ENCODE peak calls at places on chromosome 5, in five cellular contexts. I is sigmoid colon, S is HCT116, Q is suprapubic skin, P is upper lobe of left lung. A is an unnamed sample.

GRCh38 chr5:81344736-81345135 is 43.3 kb downstream of the ZCCHC9 start:
- DNase-seq in I (no peak), S (no peak), Q (no peak), P (peak; percentile 25), A (no peak)

GRCh38 chr5:172694541-172694940 is 53.5 kb downstream of the NEURL1B start:
- DNase-seq in I (peak; percentile 52), S (no peak), Q (no peak), P (no peak), A (no peak)

GRCh38 chr5:112174959-112175594 is 244.0 kb downstream of the EPB41L4A start:
- DNase-seq in I (no peak), S (peak; percentile 61), Q (no peak), P (no peak), A (no peak)

GRCh38 chr5:122730037-122730436 is 44.8 kb upstream of the SNX2 start:
- DNase-seq in I (no peak), S (no peak), Q (no peak), P (no peak), A (no peak)

GRCh38 chr5:31783762-31784161 is 144.8 kb downstream of the PDZD2 start:
- DNase-seq in I (no peak), S (no peak), Q (no peak), P (no peak), A (no peak)

GRCh38 chr5:149777382-149777781 is 47.3 kb downstream of the PPARGC1B start:
- DNase-seq in I (peak; percentile 95), S (no peak), Q (no peak), P (peak; percentile 28), A (no peak)

GRCh38 chr5:31866166-31866565 is 227.2 kb downstream of the PDZD2 start:
- DNase-seq in I (no peak), S (no peak), Q (no peak), P (no peak), A (no peak)

GRCh38 chr5:115415143-115415491 is 118.7 kb upstream of the CCDC112 start:
- DNase-seq in I (no peak), S (peak; percentile 78), Q (no peak), P (no peak), A (peak; percentile 70)

GRCh38 chr5:148469446-148470062 is 85.8 kb downstream of the FBXO38 start:
- DNase-seq in I (peak; percentile 66), S (no peak), Q (no peak), P (no peak), A (no peak)

GRCh38 chr5:96933764-96934163 is 2.1 kb upstream of the LNPEP start:
- DNase-seq in I (no peak), S (no peak), Q (no peak), P (no peak), A (no peak)

GRCh38 chr5:60842859-60843692 is 993 bp downstream of the ELOVL7 start:
- DNase-seq in I (no peak), S (no peak), Q (no peak), P (no peak), A (no peak)

GRCh38 chr5:171840066-171840465 is 54.4 kb downstream of the SMIM23 start:
- DNase-seq in I (no peak), S (no peak), Q (no peak), P (no peak), A (no peak)

GRCh38 chr5:168670881-168671575 is 91.9 kb upstream of the PANK3 start:
- DNase-seq in I (no peak), S (no peak), Q (no peak), P (peak; percentile 68), A (no peak)

GRCh38 chr5:148687427-148687826 is 33.1 kb upstream of the HTR4 start:
- DNase-seq in I (no peak), S (peak; percentile 64), Q (no peak), P (no peak), A (no peak)

GRCh38 chr5:103428411-103428871 is 134.1 kb downstream of the NUDT12 start:
- DNase-seq in I (no peak), S (no peak), Q (no peak), P (peak; percentile 19), A (peak; percentile 40)

GRCh38 chr5:126806-127205 is 34.8 kb downstream of the PLEKHG4B start:
- DNase-seq in I (no peak), S (no peak), Q (no peak), P (no peak), A (no peak)
- H3K4me1 ChIP-seq in I (no peaks in the 10 kb centered on the region), S (no peaks in the 10 kb centered on the region), Q (no peaks in the 10 kb centered on the region), P (no peaks in the 10 kb centered on the region), A (no peaks in the 10 kb centered on the region)

GRCh38 chr5:177430972-177431316 is 4.5 kb downstream of the GRK6 start:
- DNase-seq in I (no peak), S (no peak), Q (no peak), P (no peak), A (no peak)

GRCh38 chr5:177432143-177432904 is 5.8 kb downstream of the GRK6 start:
- DNase-seq in I (peak; percentile 71), S (no peak), Q (no peak), P (no peak), A (no peak)

GRCh38 chr5:177430146-177430951 is 3.9 kb downstream of the GRK6 start:
- DNase-seq in I (no peak), S (no peak), Q (no peak), P (no peak), A (no peak)

GRCh38 chr5:177432905-177433657 is 6.6 kb downstream of the GRK6 start:
- DNase-seq in I (no peak), S (no peak), Q (no peak), P (no peak), A (no peak)

GRCh38 chr5:177431317-177432142 is 5.1 kb downstream of the GRK6 start:
- DNase-seq in I (peak; percentile 66), S (no peak), Q (no peak), P (peak; percentile 88), A (peak; percentile 55)
- TF ChIP-seq POLR2AphosphoS5 in I (no peak), S (no peak), Q (no peak), P (peak; percentile 47), A (no peak)

GRCh38 chr5:143057580-143057999 is 287.4 kb downstream of the ARHGAP26 start:
- DNase-seq in I (no peak), S (no peak), Q (no peak), P (no peak), A (no peak)

GRCh38 chr5:143055596-143056330 is 285.6 kb downstream of the ARHGAP26 start:
- DNase-seq in I (no peak), S (no peak), Q (no peak), P (no peak), A (no peak)

GRCh38 chr5:143056792-143057579 is 286.8 kb downstream of the ARHGAP26 start:
- DNase-seq in I (no peak), S (no peak), Q (no peak), P (no peak), A (no peak)

GRCh38 chr5:143054480-143054941 is 284.3 kb downstream of the ARHGAP26 start:
- DNase-seq in I (no peak), S (no peak), Q (no peak), P (no peak), A (no peak)

DNA sequence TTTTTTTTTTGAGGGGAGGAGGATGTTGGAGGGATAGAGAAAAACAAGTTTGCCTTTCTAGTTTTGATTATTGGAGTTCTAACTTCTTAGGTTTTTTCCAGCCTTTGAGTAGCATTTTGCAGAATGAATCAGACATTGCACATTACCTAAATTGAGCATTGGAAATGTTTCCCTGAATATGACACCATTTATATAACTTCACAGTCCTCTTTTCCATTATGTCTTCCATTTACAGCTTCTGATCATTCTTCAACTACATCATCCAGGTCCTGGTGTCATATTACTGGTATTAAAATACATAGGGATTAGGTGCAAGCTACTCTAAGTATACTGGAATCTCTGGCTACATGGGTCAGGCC is 286.1 kb downstream of the ARHGAP26 start:
- DNase-seq in I (no peak), S (no peak), Q (no peak), P (no peak), A (no peak)
- H3K4me1 ChIP-seq in I (peaks cover 29% of the 10 kb centered on the region), S (peaks cover 4% of the 10 kb centered on the region), Q (peaks cover 21% of the 10 kb centered on the region), P (peaks cover 45% of the 10 kb centered on the region), A (peaks cover 7% of the 10 kb centered on the region)

GRCh38 chr5:17895296-17896058 is 261.2 kb downstream of the TAF11L14 start:
- DNase-seq in I (no peak), S (no peak), Q (no peak), P (no peak), A (no peak)
- TF ChIP-seq POLR2AphosphoS5 in I (no peak), S (no peak), Q (no peak), P (no peak), A (no peak)

GRCh38 chr5:158975363-158975762 is 124.4 kb downstream of the EBF1 start:
- DNase-seq in I (no peak), S (no peak), Q (no peak), P (no peak), A (no peak)
- H3K4me1 ChIP-seq in I (peaks cover 4% of the 10 kb centered on the region), S (no peaks in the 10 kb centered on the region), Q (peaks cover 11% of the 10 kb centered on the region), P (no peaks in the 10 kb centered on the region), A (no peaks in the 10 kb centered on the region)

DNA sequence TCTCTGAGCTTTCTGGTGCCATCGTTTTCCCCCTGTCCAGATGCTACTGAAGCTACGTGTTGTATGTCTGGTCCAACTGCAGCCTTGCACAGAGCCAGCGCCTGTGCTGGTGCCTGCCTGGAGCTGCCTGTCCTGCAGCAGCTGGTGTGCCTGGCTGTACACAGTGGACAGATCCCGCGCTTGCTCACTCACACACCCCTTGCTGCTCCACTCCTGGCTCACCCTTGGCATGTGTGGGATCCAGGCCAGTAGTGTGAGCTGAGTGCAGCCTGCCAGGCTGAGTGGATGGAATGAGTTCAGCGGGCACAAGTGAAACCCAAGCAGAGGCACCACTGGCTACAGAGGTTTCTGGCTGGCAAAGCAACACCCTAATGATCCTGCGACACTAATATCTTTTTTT is 40.4 kb downstream of the FER start:
- DNase-seq in I (peak; percentile 90), S (no peak), Q (no peak), P (peak; percentile 27), A (peak; percentile 83)
- TF ChIP-seq POLR2AphosphoS5 in I (no peak), S (no peak), Q (no peak), P (no peak), A (peak; percentile 7)

GRCh38 chr5:180618830-180619562 is 27.7 kb upstream of the SCGB3A1 start:
- DNase-seq in I (no peak), S (no peak), Q (no peak), P (peak; percentile 86), A (no peak)

GRCh38 chr5:180619563-180619915 is 28.2 kb upstream of the SCGB3A1 start:
- DNase-seq in I (no peak), S (no peak), Q (no peak), P (peak; percentile 69), A (no peak)

GRCh38 chr5:180621311-180621710 is 28.1 kb downstream of the FLT4 start:
- DNase-seq in I (no peak), S (no peak), Q (no peak), P (peak; percentile 84), A (no peak)

GRCh38 chr5:180620014-180620413 is 28.7 kb upstream of the SCGB3A1 start:
- DNase-seq in I (no peak), S (no peak), Q (no peak), P (peak; percentile 56), A (no peak)

DNA sequence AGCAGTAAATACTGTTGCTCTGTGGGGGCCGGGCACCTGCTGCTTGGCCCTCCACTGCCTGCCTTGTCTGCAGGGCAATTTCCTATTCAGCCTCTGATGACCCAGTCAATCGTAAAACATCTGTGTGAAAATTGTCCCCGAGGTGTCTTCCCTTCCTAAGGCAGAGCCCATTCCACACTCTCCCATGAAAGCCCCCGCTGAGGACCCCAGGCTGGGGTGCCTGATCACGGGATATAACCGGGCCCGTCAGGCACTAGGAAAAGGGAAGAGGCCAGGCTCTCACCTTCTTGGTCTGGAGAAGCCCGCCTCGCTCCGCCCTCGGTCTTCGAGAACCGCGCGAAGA is 27.2 kb upstream of the SCGB3A1 start:
- DNase-seq in I (no peak), S (no peak), Q (no peak), P (no peak), A (no peak)
- H3K4me1 ChIP-seq in I (peaks cover 6% of the 10 kb centered on the region), S (no peaks in the 10 kb centered on the region), Q (peaks cover 10% of the 10 kb centered on the region), P (peaks cover 22% of the 10 kb centered on the region), A (no peaks in the 10 kb centered on the region)

GRCh38 chr5:146788918-146789317 is 89.6 kb downstream of the PPP2R2B start:
- DNase-seq in I (no peak), S (no peak), Q (no peak), P (no peak), A (no peak)
- TF ChIP-seq POLR2AphosphoS5 in I (no peak), S (no peak), Q (no peak), P (no peak), A (no peak)